ENCODE peak calls at places on chromosomes 16 and 17, in four cellular contexts. One of them, this sample, is unnamed.

GRCh38 chr17:48597775-48598631 is 4.4 kb upstream of the HOXB5 start:
- DNase-seq in HCT116: no peak
- DNase-seq in CD8-positive, alpha-beta memory T cell: peak; percentile 68
- DNase-seq in heart right ventricle: no peak
- DNase-seq in this sample: no peak

GRCh38 chr17:11514981-11515680 is 83.1 kb upstream of the DNAH9 start:
- DNase-seq in HCT116: no peak
- DNase-seq in CD8-positive, alpha-beta memory T cell: no peak
- DNase-seq in heart right ventricle: no peak
- DNase-seq in this sample: no peak

GRCh38 chr16:16197966-16198365 is 25.3 kb downstream of the ABCC6 start:
- DNase-seq in heart right ventricle: no peak
- DNase-seq in CD8-positive, alpha-beta memory T cell: no peak
- DNase-seq in HCT116: no peak
- DNase-seq in this sample: no peak

GRCh38 chr17:68310141-68310540 is 18.8 kb downstream of the ARSG start:
- DNase-seq in HCT116: peak; percentile 67
- DNase-seq in CD8-positive, alpha-beta memory T cell: peak; percentile 65
- DNase-seq in heart right ventricle: no peak
- DNase-seq in this sample: no peak

GRCh38 chr17:77085916-77086432 is 54.8 kb upstream of the SEC14L1 start:
- DNase-seq in heart right ventricle: no peak
- DNase-seq in CD8-positive, alpha-beta memory T cell: no peak
- DNase-seq in HCT116: no peak
- DNase-seq in this sample: no peak

GRCh38 chr17:70521821-70522256 is 352.5 kb downstream of the KCNJ2 start:
- DNase-seq in heart right ventricle: peak; percentile 14
- DNase-seq in HCT116: no peak
- DNase-seq in CD8-positive, alpha-beta memory T cell: no peak
- DNase-seq in this sample: no peak

GRCh38 chr17:70454377-70454776 is 285.0 kb downstream of the KCNJ2 start:
- DNase-seq in CD8-positive, alpha-beta memory T cell: no peak
- DNase-seq in HCT116: no peak
- DNase-seq in heart right ventricle: no peak
- DNase-seq in this sample: no peak

GRCh38 chr16:56321571-56321970 is 103.8 kb downstream of the AMFR start:
- DNase-seq in HCT116: no peak
- DNase-seq in heart right ventricle: no peak
- DNase-seq in CD8-positive, alpha-beta memory T cell: no peak
- DNase-seq in this sample: no peak

GRCh38 chr17:40224707-40225092 is 5.6 kb downstream of the WIPF2 start:
- DNase-seq in CD8-positive, alpha-beta memory T cell: no peak
- DNase-seq in heart right ventricle: no peak
- DNase-seq in HCT116: no peak
- DNase-seq in this sample: no peak

GRCh38 chr17:48045270-48046001 is 2.7 kb upstream of the NFE2L1 start:
- DNase-seq in CD8-positive, alpha-beta memory T cell: no peak
- DNase-seq in heart right ventricle: no peak
- DNase-seq in HCT116: no peak
- DNase-seq in this sample: no peak

GRCh38 chr17:7502987-7503386 is 18.8 kb downstream of the POLR2A start:
- DNase-seq in heart right ventricle: no peak
- DNase-seq in HCT116: no peak
- DNase-seq in CD8-positive, alpha-beta memory T cell: no peak
- DNase-seq in this sample: no peak

GRCh38 chr17:2684549-2684948 is 27.0 kb downstream of the CLUH start:
- DNase-seq in heart right ventricle: no peak
- DNase-seq in CD8-positive, alpha-beta memory T cell: no peak
- DNase-seq in HCT116: no peak
- DNase-seq in this sample: no peak

GRCh38 chr17:14295676-14296075 is 5.2 kb upstream of the HS3ST3B1 start:
- DNase-seq in CD8-positive, alpha-beta memory T cell: no peak
- DNase-seq in heart right ventricle: no peak
- DNase-seq in HCT116: no peak
- DNase-seq in this sample: no peak

GRCh38 chr17:9529033-9529748 is 46.4 kb downstream of the STX8 start:
- DNase-seq in heart right ventricle: no peak
- DNase-seq in CD8-positive, alpha-beta memory T cell: no peak
- DNase-seq in HCT116: no peak
- DNase-seq in this sample: no peak

GRCh38 chr16:86079185-86079885 is 180.4 kb downstream of the IRF8 start:
- DNase-seq in HCT116: no peak
- DNase-seq in CD8-positive, alpha-beta memory T cell: no peak
- DNase-seq in heart right ventricle: no peak
- DNase-seq in this sample: no peak

GRCh38 chr16:30541502-30542329 is 7.1 kb upstream of the ZNF747 start:
- DNase-seq in CD8-positive, alpha-beta memory T cell: no peak
- DNase-seq in HCT116: no peak
- DNase-seq in heart right ventricle: no peak
- DNase-seq in this sample: no peak

GRCh38 chr17:51461578-51462004 is 201.2 kb downstream of the UTP18 start:
- DNase-seq in CD8-positive, alpha-beta memory T cell: peak; percentile 47
- DNase-seq in HCT116: peak; percentile 78
- DNase-seq in heart right ventricle: peak; percentile 31
- DNase-seq in this sample: peak; percentile 43

GRCh38 chr17:55584055-55584685 is 72.9 kb upstream of the SMIM36 start:
- DNase-seq in HCT116: no peak
- DNase-seq in CD8-positive, alpha-beta memory T cell: no peak
- DNase-seq in heart right ventricle: no peak
- DNase-seq in this sample: no peak

GRCh38 chr17:57035971-57036481 is 49.0 kb upstream of the AKAP1 start:
- DNase-seq in CD8-positive, alpha-beta memory T cell: no peak
- DNase-seq in HCT116: no peak
- DNase-seq in heart right ventricle: no peak
- DNase-seq in this sample: no peak

GRCh38 chr17:11880714-11881113 is 116.6 kb downstream of the ZNF18 start:
- DNase-seq in CD8-positive, alpha-beta memory T cell: no peak
- DNase-seq in heart right ventricle: no peak
- DNase-seq in HCT116: peak; percentile 48
- DNase-seq in this sample: no peak

GRCh38 chr16:11224894-11225676 is 30.9 kb downstream of the SOCS1 start:
- DNase-seq in HCT116: no peak
- DNase-seq in heart right ventricle: peak; percentile 44
- DNase-seq in CD8-positive, alpha-beta memory T cell: peak; percentile 91
- DNase-seq in this sample: no peak

GRCh38 chr17:80096531-80097306 is 4.7 kb upstream of the GAA start:
- DNase-seq in CD8-positive, alpha-beta memory T cell: no peak
- DNase-seq in HCT116: no peak
- DNase-seq in heart right ventricle: no peak
- DNase-seq in this sample: no peak

GRCh38 chr17:14760212-14760611 is 459.3 kb downstream of the HS3ST3B1 start:
- DNase-seq in HCT116: no peak
- DNase-seq in heart right ventricle: no peak
- DNase-seq in CD8-positive, alpha-beta memory T cell: no peak
- DNase-seq in this sample: no peak

GRCh38 chr17:60743812-60744211 is 66.2 kb downstream of the BCAS3 start:
- DNase-seq in CD8-positive, alpha-beta memory T cell: no peak
- DNase-seq in heart right ventricle: no peak
- DNase-seq in HCT116: peak; percentile 28
- DNase-seq in this sample: no peak

GRCh38 chr16:48075398-48075797 is 80.4 kb downstream of the ABCC12 start:
- DNase-seq in CD8-positive, alpha-beta memory T cell: no peak
- DNase-seq in heart right ventricle: no peak
- DNase-seq in HCT116: no peak
- DNase-seq in this sample: no peak

GRCh38 chr17:4483012-4483840 is 15.5 kb upstream of the SPNS2 start:
- DNase-seq in CD8-positive, alpha-beta memory T cell: no peak
- DNase-seq in heart right ventricle: peak; percentile 5
- DNase-seq in HCT116: peak; percentile 84
- DNase-seq in this sample: no peak

GRCh38 chr17:55726440-55726839 is 3.8 kb upstream of the TMEM100 start:
- DNase-seq in CD8-positive, alpha-beta memory T cell: no peak
- DNase-seq in heart right ventricle: no peak
- DNase-seq in HCT116: no peak
- DNase-seq in this sample: no peak

GRCh38 chr17:4739122-4740024 is at the start of the genes CXCL16 and ZMYND15:
- DNase-seq in HCT116: no peak
- DNase-seq in heart right ventricle: peak; percentile 58
- DNase-seq in CD8-positive, alpha-beta memory T cell: peak; percentile 77
- DNase-seq in this sample: no peak

GRCh38 chr17:3683054-3683511 is 12.9 kb downstream of the P2RX5 start:
- DNase-seq in CD8-positive, alpha-beta memory T cell: peak; percentile 74
- DNase-seq in HCT116: peak; percentile 53
- DNase-seq in heart right ventricle: no peak
- DNase-seq in this sample: no peak

GRCh38 chr17:10499950-10500349 is 18.4 kb downstream of the MYH1 start:
- DNase-seq in HCT116: no peak
- DNase-seq in heart right ventricle: no peak
- DNase-seq in CD8-positive, alpha-beta memory T cell: no peak
- DNase-seq in this sample: no peak

GRCh38 chr17:67443931-67444597 is 67.0 kb downstream of the PITPNC1 start:
- DNase-seq in HCT116: no peak
- DNase-seq in CD8-positive, alpha-beta memory T cell: no peak
- DNase-seq in heart right ventricle: no peak
- DNase-seq in this sample: no peak

GRCh38 chr16:85520853-85521736 is 92.0 kb upstream of the GSE1 start:
- DNase-seq in CD8-positive, alpha-beta memory T cell: no peak
- DNase-seq in heart right ventricle: no peak
- DNase-seq in HCT116: peak; percentile 56
- DNase-seq in this sample: no peak

GRCh38 chr17:78717431-78717980 is 64.6 kb downstream of the CYTH1 start:
- DNase-seq in CD8-positive, alpha-beta memory T cell: no peak
- DNase-seq in HCT116: no peak
- DNase-seq in heart right ventricle: no peak
- DNase-seq in this sample: no peak

GRCh38 chr16:76910931-76911330 is 280.1 kb upstream of the MON1B start:
- DNase-seq in CD8-positive, alpha-beta memory T cell: no peak
- DNase-seq in HCT116: no peak
- DNase-seq in heart right ventricle: no peak
- DNase-seq in this sample: no peak

DNA sequence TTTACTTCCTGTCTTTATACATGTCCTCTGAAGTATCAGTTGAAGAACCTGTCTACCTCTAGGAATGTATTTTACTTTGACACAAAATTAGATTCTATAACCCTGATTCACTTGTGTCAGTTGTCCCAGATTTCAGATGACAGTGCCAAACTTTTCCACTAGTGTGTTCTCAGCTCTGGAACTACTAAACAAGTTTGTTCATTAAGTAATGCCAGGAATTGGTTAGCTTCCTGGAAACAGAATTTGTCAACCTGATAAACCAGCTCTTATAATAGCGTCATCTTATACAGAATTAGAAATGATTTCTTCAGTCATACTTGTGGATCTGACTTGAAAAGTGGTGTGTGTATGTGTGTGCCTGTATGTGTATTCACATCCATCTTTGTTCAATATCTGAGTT is 7.4 kb downstream of the MAP3K3 start:
- DNase-seq in heart right ventricle: no peak
- DNase-seq in HCT116: no peak
- DNase-seq in CD8-positive, alpha-beta memory T cell: no peak
- DNase-seq in this sample: no peak
- H3K4me1 ChIP-seq in heart right ventricle: peaks cover 100% of the 10 kb centered on the region
- H3K4me1 ChIP-seq in HCT116: no peaks in the 10 kb centered on the region
- H3K4me1 ChIP-seq in CD8-positive, alpha-beta memory T cell: peaks cover 30% of the 10 kb centered on the region
- H3K4me1 ChIP-seq in this sample: peaks cover 6% of the 10 kb centered on the region

GRCh38 chr16:4182581-4183257 is 59.2 kb downstream of the SRL start:
- DNase-seq in HCT116: no peak
- DNase-seq in heart right ventricle: no peak
- DNase-seq in CD8-positive, alpha-beta memory T cell: no peak
- DNase-seq in this sample: no peak
- H3K4me3 ChIP-seq in HCT116: peak overlapping the region; percentile 59
- H3K4me3 ChIP-seq in heart right ventricle: peak overlapping the region; percentile 66
- H3K4me3 ChIP-seq in CD8-positive, alpha-beta memory T cell: peak overlapping the region; percentile 65
- H3K4me3 ChIP-seq in this sample: peak overlapping the region; percentile 79

GRCh38 chr16:2698996-2699750 is 16.9 kb downstream of the KCTD5 start:
- DNase-seq in CD8-positive, alpha-beta memory T cell: no peak
- DNase-seq in HCT116: no peak
- DNase-seq in heart right ventricle: peak; percentile 8
- DNase-seq in this sample: no peak

GRCh38 chr16:2701272-2701671 is 18.8 kb downstream of the PRSS27 start:
- DNase-seq in CD8-positive, alpha-beta memory T cell: no peak
- DNase-seq in HCT116: no peak
- DNase-seq in heart right ventricle: peak; percentile 7
- DNase-seq in this sample: no peak

GRCh38 chr16:2700786-2701185 is 18.5 kb downstream of the KCTD5 start:
- DNase-seq in CD8-positive, alpha-beta memory T cell: no peak
- DNase-seq in heart right ventricle: peak; percentile 3
- DNase-seq in HCT116: no peak
- DNase-seq in this sample: no peak

GRCh38 chr16:2698103-2698870 is 16.0 kb downstream of the KCTD5 start:
- DNase-seq in HCT116: no peak
- DNase-seq in CD8-positive, alpha-beta memory T cell: no peak
- DNase-seq in heart right ventricle: peak; percentile 4
- DNase-seq in this sample: no peak

GRCh38 chr16:2699791-2700600 is 17.7 kb downstream of the KCTD5 start:
- DNase-seq in HCT116: no peak
- DNase-seq in CD8-positive, alpha-beta memory T cell: no peak
- DNase-seq in heart right ventricle: peak; percentile 7
- DNase-seq in this sample: no peak
- H3K4me1 ChIP-seq in HCT116: no peaks in the 10 kb centered on the region
- H3K4me1 ChIP-seq in CD8-positive, alpha-beta memory T cell: no peaks in the 10 kb centered on the region
- H3K4me1 ChIP-seq in heart right ventricle: no peaks in the 10 kb centered on the region
- H3K4me1 ChIP-seq in this sample: no peaks in the 10 kb centered on the region

DNA sequence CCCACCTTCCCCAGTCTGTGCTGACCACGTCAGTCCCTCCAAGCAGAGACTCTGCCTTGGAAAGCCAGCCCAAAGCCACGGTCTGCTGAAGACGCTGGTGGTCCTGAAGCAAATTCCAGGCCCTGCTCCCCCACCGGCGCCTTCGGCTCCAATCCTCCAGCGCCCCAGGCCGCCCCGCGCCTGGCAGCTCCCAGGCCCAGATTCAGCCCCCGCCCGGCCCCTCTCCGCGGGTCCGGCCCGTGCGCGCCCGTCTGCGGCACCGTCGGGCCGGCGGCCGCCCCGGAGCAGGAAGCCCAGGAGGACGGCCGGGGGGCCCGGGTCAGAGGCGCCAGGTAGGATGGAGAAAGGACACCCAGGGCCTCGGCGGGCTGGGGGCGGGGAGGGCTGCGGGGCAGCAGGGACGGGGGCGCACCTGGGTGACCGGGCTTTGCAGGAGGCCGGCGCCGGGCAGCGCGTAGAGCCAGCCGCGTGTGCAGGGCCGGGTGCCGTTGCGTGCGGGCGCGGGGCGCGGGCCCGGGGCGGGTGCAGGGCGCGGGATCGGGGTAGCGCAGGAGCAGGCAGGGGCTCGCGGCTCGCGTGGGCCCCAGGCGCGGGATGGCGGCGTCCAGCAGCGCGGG is 621 bp upstream of the SLC22A31 start:
- DNase-seq in CD8-positive, alpha-beta memory T cell: no peak
- DNase-seq in heart right ventricle: no peak
- DNase-seq in HCT116: no peak
- DNase-seq in this sample: no peak
- H3K4me3 ChIP-seq in CD8-positive, alpha-beta memory T cell: no peak overlapping the region
- H3K4me3 ChIP-seq in heart right ventricle: no peak overlapping the region
- H3K4me3 ChIP-seq in HCT116: peak overlapping the region; percentile 53
- H3K4me3 ChIP-seq in this sample: peak overlapping the region; percentile 68